ENCODE peak calls at places on chromosome 18, in six cellular contexts. W is cardiac muscle cell, N is RWPE1, U is fibroblast of mammary gland, V is WTC11, R is stomach. O is an unnamed sample.

GRCh38 chr18:26468931-26469340 is 79.4 kb downstream of the KCTD1 start:
- DNase-seq in W (no peak), R (no peak), N (no peak), U (no peak), V (peak), O (no peak)

GRCh38 chr18:45241982-45242565 is 373.2 kb upstream of the SLC14A2 start:
- DNase-seq in U (no peak), W (no peak), N (no peak), R (no peak), V (no peak), O (no peak)

GRCh38 chr18:58599106-58599505 is 29.8 kb downstream of the ALPK2 start:
- DNase-seq in N (no peak), V (no peak), W (no peak), R (no peak), U (peak), O (no peak)

GRCh38 chr18:7729858-7730257 is 162.7 kb downstream of the PTPRM start:
- DNase-seq in W (no peak), V (no peak), N (no peak), U (no peak), R (no peak), O (no peak)

GRCh38 chr18:2656237-2657042 is 914 bp downstream of the SMCHD1 start:
- DNase-seq in U (peak), R (peak), W (peak), N (peak), V (peak), O (peak)

GRCh38 chr18:23876496-23876895 is 138.1 kb upstream of the TTC39C start:
- DNase-seq in U (no peak), R (no peak), W (no peak), V (no peak), N (no peak), O (no peak)

GRCh38 chr18:41617592-41617991 is 337.4 kb upstream of the PIK3C3 start:
- DNase-seq in N (no peak), U (no peak), R (no peak), V (no peak), W (no peak), O (no peak)

GRCh38 chr18:48320639-48320945 is 88.6 kb downstream of the ZBTB7C start:
- DNase-seq in R (no peak), W (no peak), N (no peak), U (no peak), V (no peak), O (no peak)

GRCh38 chr18:32770651-32771168 is 2.1 kb downstream of the KLHL14 start:
- DNase-seq in R (no peak), N (no peak), V (peak), U (no peak), W (no peak), O (no peak)

GRCh38 chr18:79566841-79567370 is 112.7 kb upstream of the CTDP1 start:
- DNase-seq in N (no peak), R (no peak), U (no peak), V (no peak), W (no peak), O (no peak)

GRCh38 chr18:961644-962355 is 57.1 kb downstream of the ADCYAP1 start:
- DNase-seq in N (peak), U (peak), R (no peak), W (peak), V (peak), O (no peak)

GRCh38 chr18:79944746-79945117 is 6.7 kb downstream of the SLC66A2 start:
- DNase-seq in W (no peak), U (no peak), R (peak), V (no peak), N (no peak), O (no peak)

GRCh38 chr18:21629089-21629832 is 17.1 kb downstream of the SNRPD1 start:
- DNase-seq in W (no peak), V (no peak), N (no peak), U (no peak), R (no peak), O (no peak)

GRCh38 chr18:79948719-79949411 is 2.6 kb downstream of the SLC66A2 start:
- DNase-seq in N (no peak), W (no peak), V (no peak), U (no peak), R (peak), O (no peak)

GRCh38 chr18:50080932-50081560 is 113.9 kb downstream of the MYO5B start:
- DNase-seq in W (no peak), N (peak), V (no peak), R (no peak), U (no peak), O (no peak)

GRCh38 chr18:22033085-22033484 is 136.3 kb upstream of the GATA6 start:
- DNase-seq in U (no peak), R (no peak), N (no peak), W (no peak), V (no peak), O (no peak)

GRCh38 chr18:33459612-33460011 is 19.1 kb upstream of the CCDC178 start:
- DNase-seq in V (no peak), R (no peak), W (no peak), U (no peak), N (no peak), O (no peak)

GRCh38 chr18:22457552-22457951 is 39.8 kb upstream of the CTAGE1 start:
- DNase-seq in R (no peak), V (no peak), U (no peak), W (no peak), N (no peak), O (no peak)

GRCh38 chr18:3885209-3885792 is 435.3 kb downstream of the TGIF1 start:
- DNase-seq in R (no peak), W (no peak), V (no peak), U (no peak), N (peak), O (no peak)

GRCh38 chr18:36298113-36298701 is 694 bp downstream of the FHOD3 start:
- DNase-seq in R (no peak), U (no peak), N (no peak), V (peak), W (no peak), O (no peak)

GRCh38 chr18:10430696-10431095 is 23.7 kb upstream of the APCDD1 start:
- DNase-seq in U (no peak), V (no peak), R (no peak), N (no peak), W (no peak), O (no peak)

GRCh38 chr18:22189431-22189830 is 20.0 kb downstream of the GATA6 start:
- DNase-seq in W (peak), R (no peak), N (no peak), U (no peak), V (no peak), O (peak)

GRCh38 chr18:67467188-67467587 is 49.3 kb downstream of the DSEL start:
- DNase-seq in W (no peak), N (no peak), V (no peak), U (no peak), R (no peak), O (no peak)

GRCh38 chr18:67468038-67468437 is 48.5 kb downstream of the DSEL start:
- DNase-seq in V (no peak), W (no peak), N (no peak), R (no peak), U (no peak), O (no peak)

GRCh38 chr18:67464499-67464898 is 52.0 kb downstream of the DSEL start:
- DNase-seq in V (no peak), N (no peak), U (no peak), R (no peak), W (no peak), O (no peak)

DNA sequence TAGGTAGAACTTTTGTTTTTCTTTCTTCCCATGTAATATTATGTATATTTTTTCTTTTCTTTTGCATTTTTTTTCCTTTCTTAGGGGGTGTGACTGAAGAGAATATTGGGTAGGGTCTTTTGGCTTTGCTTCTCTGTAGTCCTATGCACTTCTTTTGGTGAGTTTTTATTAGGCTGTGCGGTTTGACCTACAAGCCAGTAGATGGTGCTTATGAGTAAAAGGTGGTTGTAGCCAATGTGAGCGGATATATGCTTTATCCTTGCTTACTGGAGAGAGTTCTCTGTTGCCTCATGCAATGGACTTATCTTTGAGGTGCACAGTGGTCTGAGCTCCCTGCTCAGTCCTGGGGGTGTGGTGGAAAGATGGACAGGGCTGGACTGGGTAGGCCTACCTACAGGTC is 52.7 kb downstream of the DSEL start:
- DNase-seq in W (peak), U (peak), R (no peak), V (no peak), N (no peak), O (no peak)
- TF ChIP-seq CTCF in W (peak), U (peak), R (peak), V (no peak), N (no peak), O (no peak)

GRCh38 chr18:63158012-63158631 is 161.4 kb downstream of the BCL2 start:
- DNase-seq in U (no peak), N (no peak), R (no peak), W (no peak), V (no peak), O (no peak)

GRCh38 chr18:63160172-63160995 is 159.2 kb downstream of the BCL2 start:
- DNase-seq in N (no peak), W (peak), V (no peak), U (no peak), R (no peak), O (no peak)

GRCh38 chr18:63159590-63159989 is 160.0 kb downstream of the BCL2 start:
- DNase-seq in V (no peak), N (no peak), U (no peak), W (no peak), R (no peak), O (no peak)

GRCh38 chr18:63157293-63158011 is 162.1 kb downstream of the BCL2 start:
- DNase-seq in R (no peak), U (no peak), N (no peak), V (no peak), W (no peak), O (no peak)

GRCh38 chr18:63158676-63159291 is 160.8 kb downstream of the BCL2 start:
- DNase-seq in U (no peak), V (no peak), W (no peak), N (no peak), R (no peak), O (no peak)
- TF ChIP-seq CTCF in U (no peak), V (no peak), W (no peak), N (no peak), R (no peak), O (no peak)

GRCh38 chr18:70288171-70288850 is 534 bp upstream of the SOCS6 start:
- DNase-seq in R (peak), W (peak), U (peak), N (peak), V (peak), O (no peak)
- TF ChIP-seq CTCF in R (no peak), W (no peak), U (no peak), N (no peak), V (no peak), O (no peak)

GRCh38 chr18:60090170-60090569 is 190.4 kb downstream of the PMAIP1 start:
- DNase-seq in R (no peak), N (no peak), V (no peak), W (peak), U (no peak), O (no peak)
- TF ChIP-seq CTCF in R (no peak), N (no peak), V (no peak), W (peak), U (no peak), O (no peak)

GRCh38 chr18:75319905-75320304 is 107.6 kb downstream of the SMIM21 start:
- DNase-seq in U (no peak), N (no peak), W (no peak), R (no peak), V (no peak), O (no peak)

GRCh38 chr18:75320506-75320905 is 107.0 kb downstream of the SMIM21 start:
- DNase-seq in R (no peak), U (no peak), N (no peak), V (no peak), W (no peak), O (peak)

GRCh38 chr18:75322206-75322605 is 105.3 kb downstream of the SMIM21 start:
- DNase-seq in R (no peak), V (no peak), U (no peak), W (no peak), N (no peak), O (no peak)

GRCh38 chr18:75324211-75324610 is 103.3 kb downstream of the SMIM21 start:
- DNase-seq in U (no peak), N (no peak), V (no peak), W (no peak), R (no peak), O (no peak)

GRCh38 chr18:75321431-75321830 is 106.1 kb downstream of the SMIM21 start:
- DNase-seq in V (no peak), U (no peak), W (no peak), R (no peak), N (no peak), O (no peak)
- TF ChIP-seq CTCF in V (no peak), U (no peak), W (no peak), R (no peak), N (no peak), O (no peak)

GRCh38 chr18:11729556-11729955 is 40.5 kb downstream of the GNAL start:
- DNase-seq in R (no peak), U (no peak), W (no peak), V (no peak), N (no peak), O (no peak)
- TF ChIP-seq CTCF in R (no peak), U (no peak), W (no peak), V (no peak), N (no peak), O (no peak)